ENCODE peak calls at places on chromosomes 11 and 22, in eight cellular contexts. O is RCC 7860; H is fibroblast of villous mesenchyme; Z is stimulated activated CD4-positive, alpha-beta T cell treated with anti-CD3 and anti-CD28 coated beads, Interleukin-12 subunit alpha, Interleukin-12 subunit beta, amount 100 ng/mL, for 24 hours; T is fibroblast of the conjunctiva; J is AG08395; P is chondrocyte; W is NCI-H1092 treated with DMSO at 0.1 percent for 48 hours. N is an unnamed sample.

GRCh38 chr11:64971421-64972233 is at the start of gene MAJIN:
- DNase-seq in O (no peak), H (peak; percentile 80), Z (peak; percentile 78), T (peak; percentile 55), J (peak; percentile 92), P (peak; percentile 92), W (no peak), N (peak; percentile 63)

GRCh38 chr22:30393885-30394284 is 2.9 kb upstream of the SEC14L2 start:
- DNase-seq in O (no peak), H (no peak), Z (no peak), T (no peak), J (no peak), P (no peak), W (no peak), N (no peak)

GRCh38 chr11:29956076-29956556 is 60.7 kb downstream of the KCNA4 start:
- DNase-seq in O (no peak), H (no peak), Z (no peak), T (no peak), J (no peak), P (no peak), W (no peak), N (no peak)

GRCh38 chr11:130488187-130489026 is 40.0 kb downstream of the ADAMTS15 start:
- DNase-seq in O (no peak), H (no peak), Z (no peak), T (no peak), J (no peak), P (no peak), W (no peak), N (no peak)

GRCh38 chr11:85827768-85828639 is 17.1 kb upstream of the SYTL2 start:
- DNase-seq in O (peak; percentile 73), H (peak; percentile 94), Z (no peak), T (peak; percentile 60), J (peak; percentile 89), P (no peak), W (no peak), N (no peak)

GRCh38 chr11:125569913-125570621 is 790 bp downstream of the EI24 start:
- DNase-seq in O (no peak), H (no peak), Z (no peak), T (no peak), J (peak; percentile 2), P (no peak), W (peak; percentile 23), N (peak; percentile 8)

GRCh38 chr11:23573430-23573829 is 713.2 kb upstream of the CCDC179 start:
- DNase-seq in O (no peak), H (no peak), Z (no peak), T (no peak), J (no peak), P (no peak), W (no peak), N (no peak)

GRCh38 chr11:16785520-16786128 is 47.2 kb downstream of the C11orf58 start:
- DNase-seq in O (peak; percentile 41), H (peak; percentile 74), Z (peak; percentile 31), T (peak; percentile 66), J (peak; percentile 91), P (peak; percentile 43), W (peak; percentile 48), N (peak; percentile 77)

GRCh38 chr11:125429174-125429707 is 66.8 kb downstream of the FEZ1 start:
- DNase-seq in O (no peak), H (peak; percentile 51), Z (no peak), T (peak; percentile 28), J (peak; percentile 61), P (no peak), W (peak; percentile 62), N (peak; percentile 69)

GRCh38 chr11:132140056-132140455 is 769.6 kb downstream of the NTM start:
- DNase-seq in O (no peak), H (no peak), Z (no peak), T (no peak), J (no peak), P (no peak), W (peak; percentile 39), N (no peak)

GRCh38 chr11:100632970-100633452 is 54.1 kb upstream of the ARHGAP42 start:
- DNase-seq in O (no peak), H (peak; percentile 50), Z (no peak), T (no peak), J (no peak), P (no peak), W (peak; percentile 64), N (peak; percentile 84)

GRCh38 chr11:112523917-112524316 is 263.3 kb upstream of the PLET1 start:
- DNase-seq in O (no peak), H (no peak), Z (no peak), T (no peak), J (no peak), P (no peak), W (no peak), N (no peak)

GRCh38 chr11:77436501-77436900 is 37.4 kb downstream of the PAK1 start:
- DNase-seq in O (no peak), H (no peak), Z (no peak), T (no peak), J (no peak), P (no peak), W (no peak), N (no peak)

GRCh38 chr11:117426941-117427340 is 99.3 kb downstream of the CEP164 start:
- DNase-seq in O (no peak), H (no peak), Z (no peak), T (no peak), J (no peak), P (no peak), W (no peak), N (no peak)

GRCh38 chr11:13030857-13031256 is 21.7 kb downstream of the RASSF10 start:
- DNase-seq in O (no peak), H (no peak), Z (no peak), T (no peak), J (no peak), P (no peak), W (peak; percentile 51), N (peak; percentile 36)

GRCh38 chr11:23399995-23400394 is 539.7 kb upstream of the CCDC179 start:
- DNase-seq in O (no peak), H (no peak), Z (no peak), T (no peak), J (no peak), P (peak; percentile 87), W (no peak), N (no peak)

GRCh38 chr22:34278121-34278520 is 357.8 kb upstream of the LARGE1 start:
- DNase-seq in O (no peak), H (no peak), Z (no peak), T (no peak), J (no peak), P (no peak), W (no peak), N (no peak)

GRCh38 chr11:85776951-85777602 is 33.9 kb downstream of the SYTL2 start:
- DNase-seq in O (no peak), H (no peak), Z (no peak), T (no peak), J (no peak), P (no peak), W (no peak), N (no peak)

GRCh38 chr22:27113211-27114030 is 456.0 kb downstream of the MIAT start:
- DNase-seq in O (peak; percentile 99), H (peak; percentile 90), Z (no peak), T (peak; percentile 31), J (peak; percentile 96), P (no peak), W (no peak), N (peak; percentile 68)

GRCh38 chr11:67282876-67283371 is 6.2 kb upstream of the ANKRD13D start:
- DNase-seq in O (no peak), H (no peak), Z (no peak), T (no peak), J (no peak), P (peak; percentile 77), W (no peak), N (no peak)

GRCh38 chr11:64537876-64538275 is 53.1 kb upstream of the SLC22A12 start:
- DNase-seq in O (no peak), H (no peak), Z (no peak), T (no peak), J (no peak), P (no peak), W (no peak), N (no peak)

GRCh38 chr11:17694711-17695110 is 24.7 kb upstream of the MYOD1 start:
- DNase-seq in O (no peak), H (no peak), Z (no peak), T (no peak), J (no peak), P (no peak), W (no peak), N (no peak)

GRCh38 chr11:121318848-121319834 is 26.6 kb downstream of the SC5D start:
- DNase-seq in O (peak; percentile 15), H (peak; percentile 66), Z (no peak), T (peak; percentile 29), J (peak; percentile 62), P (no peak), W (peak; percentile 81), N (peak; percentile 35)

GRCh38 chr11:394034-394857 is at the start of gene PKP3:
- DNase-seq in O (peak; percentile 61), H (peak; percentile 53), Z (no peak), T (no peak), J (peak; percentile 42), P (no peak), W (no peak), N (no peak)

GRCh38 chr11:101195294-101195693 is 65.7 kb upstream of the PGR start:
- DNase-seq in O (no peak), H (no peak), Z (no peak), T (no peak), J (no peak), P (no peak), W (no peak), N (no peak)

GRCh38 chr22:49492756-49493251 is 334.9 kb downstream of the BRD1 start:
- DNase-seq in O (no peak), H (no peak), Z (no peak), T (no peak), J (no peak), P (no peak), W (no peak), N (no peak)

GRCh38 chr11:81658722-81659121 is 1074.9 kb downstream of the FAM181B start:
- DNase-seq in O (no peak), H (peak; percentile 2), Z (no peak), T (no peak), J (no peak), P (no peak), W (peak; percentile 0), N (no peak)

GRCh38 chr11:92739020-92739419 is 230.4 kb upstream of the MTNR1B start:
- DNase-seq in O (no peak), H (peak; percentile 28), Z (no peak), T (peak; percentile 77), J (no peak), P (no peak), W (no peak), N (no peak)

GRCh38 chr11:133964946-133965632 is 8.3 kb upstream of the IGSF9B start:
- DNase-seq in O (no peak), H (peak; percentile 3), Z (no peak), T (peak; percentile 10), J (peak; percentile 73), P (no peak), W (no peak), N (no peak)

N was measured in dermis microvascular lymphatic vessel endothelial cell.